ENCODE peak calls at places on chromosomes 4 and X, in eight cellular contexts. X is LNCaP clone FGC, H is coronary artery, U is fibroblast of lung, Q is AG09319, S is endothelial cell of umbilical vein, N is GM20000, R is MM.1S. B is an unnamed sample.

GRCh38 chr4:148124512-148124911 is 317.7 kb downstream of the NR3C2 start:
- DNase-seq in S (no peak), Q (no peak), X (no peak), H (no peak), R (no peak), U (peak), N (no peak), B (no peak)

GRCh38 chrX:20594985-20595384 is 328.3 kb upstream of the RPS6KA3 start:
- DNase-seq in R (no peak), H (no peak), Q (no peak), U (peak), X (no peak), S (no peak), N (no peak), B (no peak)

GRCh38 chr4:67566335-67566734 is 7.8 kb downstream of the STAP1 start:
- DNase-seq in X (no peak), N (no peak), Q (no peak), S (no peak), R (no peak), H (no peak), U (no peak), B (no peak)

GRCh38 chr4:88689877-88690276 is 7.8 kb downstream of the NAP1L5 start:
- DNase-seq in Q (no peak), S (peak), U (no peak), X (no peak), H (no peak), R (no peak), N (no peak), B (no peak)

GRCh38 chr4:61044837-61045236 is 155.3 kb upstream of the ADGRL3 start:
- DNase-seq in X (no peak), Q (no peak), N (no peak), U (no peak), H (no peak), R (no peak), S (no peak), B (no peak)

GRCh38 chr4:94406668-94407437 is 44.9 kb upstream of the PDLIM5 start:
- DNase-seq in H (peak), X (peak), Q (peak), R (peak), U (peak), S (peak), N (peak), B (peak)

GRCh38 chrX:153600032-153600373 is 1.1 kb upstream of the CCNQ start:
- DNase-seq in R (no peak), H (no peak), Q (no peak), N (no peak), X (no peak), U (no peak), S (no peak), B (no peak)

GRCh38 chr4:168840988-168841681 is 168.9 kb downstream of the CBR4 start:
- DNase-seq in R (no peak), S (no peak), X (no peak), H (no peak), Q (no peak), U (no peak), N (no peak), B (no peak)

GRCh38 chrX:101931104-101931493 is 728 bp downstream of the ZMAT1 start:
- DNase-seq in Q (no peak), N (no peak), U (no peak), R (no peak), H (no peak), X (no peak), S (peak), B (no peak)

GRCh38 chr4:139851133-139851532 is 185.5 kb downstream of the MGST2 start:
- DNase-seq in S (no peak), X (peak), H (no peak), R (no peak), U (no peak), Q (no peak), N (no peak), B (no peak)

GRCh38 chr4:45647823-45648222 is 476.0 kb downstream of the GABRG1 start:
- DNase-seq in U (no peak), N (no peak), H (no peak), Q (no peak), S (no peak), R (no peak), X (no peak), B (no peak)

GRCh38 chr4:133969202-133969873 is 232.3 kb downstream of the PABPC4L start:
- DNase-seq in Q (no peak), U (peak), S (peak), X (no peak), H (no peak), N (no peak), R (peak), B (peak)

GRCh38 chrX:121851033-121851432 is 803.6 kb downstream of the GLUD2 start:
- DNase-seq in S (no peak), U (peak), R (no peak), X (no peak), H (no peak), Q (no peak), N (no peak), B (no peak)

GRCh38 chr4:121950212-121950679 is 1.6 kb downstream of the TRPC3 start:
- DNase-seq in U (peak), N (peak), X (no peak), H (peak), R (peak), Q (peak), S (peak), B (peak)
- TF ChIP-seq CTCF in U (peak), N (peak), X (peak), H (peak), R (peak), Q (peak), S (peak), B (peak)

GRCh38 chrX:79270401-79270800 is 96.7 kb downstream of the ITM2A start:
- DNase-seq in U (no peak), H (no peak), R (peak), S (peak), N (peak), Q (no peak), X (no peak), B (peak)
- TF ChIP-seq CTCF in U (no peak), H (no peak), R (peak), S (peak), N (peak), Q (no peak), X (peak), B (no peak)

GRCh38 chr4:107098403-107098802 is 62.3 kb upstream of the DKK2 start:
- DNase-seq in R (no peak), H (no peak), U (no peak), X (no peak), Q (no peak), N (no peak), S (no peak), B (no peak)

GRCh38 chr4:107094976-107095375 is 58.9 kb upstream of the DKK2 start:
- DNase-seq in Q (no peak), U (no peak), R (no peak), S (no peak), X (no peak), H (no peak), N (no peak), B (no peak)

DNA sequence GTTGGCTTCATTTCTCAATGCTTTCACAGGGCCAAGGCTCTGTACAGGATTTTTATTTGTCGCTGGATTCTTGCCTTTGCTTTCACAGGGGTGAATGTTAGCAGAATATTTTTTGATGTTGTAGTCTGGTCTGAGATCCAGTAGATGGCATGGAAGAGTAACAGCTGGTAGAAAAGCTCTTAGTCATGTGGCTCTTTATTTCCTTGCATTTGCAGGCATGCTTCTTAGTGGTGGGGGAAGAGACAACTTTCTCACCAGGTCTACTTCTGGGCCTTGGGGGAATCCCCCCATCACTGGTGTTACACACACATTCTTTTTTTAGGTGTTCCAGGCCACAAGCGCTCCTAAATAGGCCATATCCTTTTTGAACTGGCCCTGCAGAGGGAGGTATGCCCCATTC is 58.2 kb upstream of the DKK2 start:
- DNase-seq in H (no peak), S (peak), U (peak), N (no peak), Q (peak), R (peak), X (peak), B (no peak)
- TF ChIP-seq CTCF in H (no peak), S (peak), U (peak), N (no peak), Q (peak), R (peak), X (peak), B (no peak)

GRCh38 chrX:73850124-73851013 is 287.4 kb downstream of the CHIC1 start:
- DNase-seq in R (peak), N (peak), H (no peak), S (peak), Q (no peak), U (peak), X (peak), B (no peak)
- TF ChIP-seq CTCF in R (peak), N (no peak), H (no peak), S (no peak), Q (peak), U (peak), X (peak), B (no peak)

DNA sequence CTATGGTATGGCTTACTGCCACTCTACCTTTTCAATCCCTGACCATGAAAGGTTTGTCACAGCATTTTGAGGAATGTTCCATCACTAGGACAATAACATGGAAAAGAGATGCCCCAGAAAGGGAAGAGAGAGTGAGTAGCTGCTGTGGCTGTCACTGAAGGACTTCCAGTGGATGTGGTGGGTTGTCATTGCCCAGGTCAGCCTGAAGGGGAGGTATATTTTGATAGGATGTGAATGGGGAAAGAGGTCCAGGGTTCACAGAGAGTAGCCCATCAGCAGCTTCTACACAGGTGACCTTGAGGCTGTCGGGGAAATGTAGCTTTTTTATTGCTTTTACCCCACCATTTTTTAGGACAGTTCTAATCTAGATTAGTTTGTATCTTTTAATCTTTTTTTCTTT is 30.8 kb downstream of the MTM1 start:
- DNase-seq in U (no peak), Q (no peak), S (no peak), X (no peak), N (no peak), R (no peak), H (no peak), B (no peak)
- TF ChIP-seq CTCF in U (no peak), Q (no peak), S (no peak), X (no peak), N (no peak), R (no peak), H (no peak), B (no peak)

B was measured in adrenal gland.